ENCODE peak calls at places on chromosome 7, in five cellular contexts. One of them, this sample, is unnamed. For H3K9me3, the result is how much of the 10 kb centered on the place peaks cover.

GRCh38 chr7:142104550-142105527 is 6.7 kb upstream of the MGAM2 start:
- DNase-seq in hepatocyte: peak
- DNase-seq in H9: no peak
- DNase-seq in effector memory CD4-positive, alpha-beta T cell: no peak
- DNase-seq in heart right ventricle: no peak
- DNase-seq in this sample: no peak

GRCh38 chr7:13742126-13742525 is 247.3 kb downstream of the ETV1 start:
- DNase-seq in H9: no peak
- DNase-seq in effector memory CD4-positive, alpha-beta T cell: no peak
- DNase-seq in hepatocyte: peak
- DNase-seq in heart right ventricle: no peak
- DNase-seq in this sample: no peak

GRCh38 chr7:44618754-44619153 is 12.3 kb downstream of the OGDH start:
- DNase-seq in heart right ventricle: no peak
- DNase-seq in effector memory CD4-positive, alpha-beta T cell: peak
- DNase-seq in hepatocyte: peak
- DNase-seq in H9: no peak
- DNase-seq in this sample: no peak

GRCh38 chr7:81725003-81725402 is 44.8 kb downstream of the HGF start:
- DNase-seq in heart right ventricle: no peak
- DNase-seq in effector memory CD4-positive, alpha-beta T cell: no peak
- DNase-seq in hepatocyte: no peak
- DNase-seq in H9: no peak
- DNase-seq in this sample: no peak

GRCh38 chr7:8638076-8638475 is 204.7 kb downstream of the NXPH1 start:
- DNase-seq in effector memory CD4-positive, alpha-beta T cell: no peak
- DNase-seq in H9: no peak
- DNase-seq in heart right ventricle: peak
- DNase-seq in hepatocyte: no peak
- DNase-seq in this sample: no peak

GRCh38 chr7:18499407-18500197 is 4.1 kb downstream of the HDAC9 start:
- DNase-seq in effector memory CD4-positive, alpha-beta T cell: no peak
- DNase-seq in H9: no peak
- DNase-seq in heart right ventricle: peak
- DNase-seq in hepatocyte: peak
- DNase-seq in this sample: no peak

GRCh38 chr7:151013728-151014497 is 10.4 kb downstream of the ATG9B start:
- DNase-seq in effector memory CD4-positive, alpha-beta T cell: peak
- DNase-seq in H9: peak
- DNase-seq in heart right ventricle: peak
- DNase-seq in hepatocyte: peak
- DNase-seq in this sample: peak

GRCh38 chr7:140638311-140638791 is 2.3 kb downstream of the DENND2A start:
- DNase-seq in H9: peak
- DNase-seq in heart right ventricle: no peak
- DNase-seq in effector memory CD4-positive, alpha-beta T cell: no peak
- DNase-seq in hepatocyte: peak
- DNase-seq in this sample: no peak

GRCh38 chr7:21104124-21104500 is 317.4 kb upstream of the SP8 start:
- DNase-seq in heart right ventricle: no peak
- DNase-seq in effector memory CD4-positive, alpha-beta T cell: no peak
- DNase-seq in hepatocyte: no peak
- DNase-seq in H9: no peak
- DNase-seq in this sample: no peak

GRCh38 chr7:100835903-100836811 is 8.8 kb upstream of the EPHB4 start:
- DNase-seq in effector memory CD4-positive, alpha-beta T cell: no peak
- DNase-seq in heart right ventricle: peak
- DNase-seq in H9: peak
- DNase-seq in hepatocyte: peak
- DNase-seq in this sample: no peak

GRCh38 chr7:46461334-46461777 is 540.3 kb upstream of the IGFBP3 start:
- DNase-seq in H9: no peak
- DNase-seq in effector memory CD4-positive, alpha-beta T cell: no peak
- DNase-seq in hepatocyte: peak
- DNase-seq in heart right ventricle: no peak
- DNase-seq in this sample: no peak

GRCh38 chr7:34830390-34830789 is 172.4 kb downstream of the NPSR1 start:
- DNase-seq in effector memory CD4-positive, alpha-beta T cell: no peak
- DNase-seq in heart right ventricle: no peak
- DNase-seq in H9: no peak
- DNase-seq in hepatocyte: no peak
- DNase-seq in this sample: no peak

GRCh38 chr7:74097937-74098614 is 14.5 kb downstream of the LIMK1 start:
- DNase-seq in hepatocyte: peak
- DNase-seq in heart right ventricle: no peak
- DNase-seq in effector memory CD4-positive, alpha-beta T cell: no peak
- DNase-seq in H9: no peak
- DNase-seq in this sample: no peak

GRCh38 chr7:50863053-50863452 is 80.4 kb upstream of the GRB10 start:
- DNase-seq in heart right ventricle: no peak
- DNase-seq in hepatocyte: no peak
- DNase-seq in effector memory CD4-positive, alpha-beta T cell: no peak
- DNase-seq in H9: no peak
- DNase-seq in this sample: no peak

GRCh38 chr7:113100091-113100723 is 13.6 kb upstream of the GPR85 start:
- DNase-seq in hepatocyte: peak
- DNase-seq in effector memory CD4-positive, alpha-beta T cell: no peak
- DNase-seq in heart right ventricle: peak
- DNase-seq in H9: no peak
- DNase-seq in this sample: no peak

GRCh38 chr7:99876491-99876890 is 342 bp downstream of the OR2AE1 start:
- DNase-seq in H9: no peak
- DNase-seq in heart right ventricle: no peak
- DNase-seq in hepatocyte: no peak
- DNase-seq in effector memory CD4-positive, alpha-beta T cell: no peak
- DNase-seq in this sample: no peak

GRCh38 chr7:32846630-32847225 is 44.8 kb downstream of the KBTBD2 start:
- DNase-seq in H9: peak
- DNase-seq in effector memory CD4-positive, alpha-beta T cell: peak
- DNase-seq in heart right ventricle: peak
- DNase-seq in hepatocyte: peak
- DNase-seq in this sample: peak

GRCh38 chr7:20895563-20895962 is 108.9 kb upstream of the SP8 start:
- DNase-seq in hepatocyte: no peak
- DNase-seq in H9: no peak
- DNase-seq in effector memory CD4-positive, alpha-beta T cell: no peak
- DNase-seq in heart right ventricle: no peak
- DNase-seq in this sample: no peak

GRCh38 chr7:10724449-10724848 is 249.2 kb upstream of the PHF14 start:
- DNase-seq in H9: no peak
- DNase-seq in effector memory CD4-positive, alpha-beta T cell: no peak
- DNase-seq in hepatocyte: no peak
- DNase-seq in heart right ventricle: no peak
- DNase-seq in this sample: no peak

GRCh38 chr7:130930260-130930659 is 196.3 kb upstream of the KLF14 start:
- DNase-seq in effector memory CD4-positive, alpha-beta T cell: peak
- DNase-seq in heart right ventricle: no peak
- DNase-seq in hepatocyte: no peak
- DNase-seq in H9: no peak
- DNase-seq in this sample: no peak

GRCh38 chr7:98872328-98872924 is 2.6 kb upstream of the TMEM130 start:
- DNase-seq in effector memory CD4-positive, alpha-beta T cell: no peak
- DNase-seq in H9: no peak
- DNase-seq in heart right ventricle: no peak
- DNase-seq in hepatocyte: no peak
- DNase-seq in this sample: no peak

GRCh38 chr7:131753620-131754222 is 197.3 kb upstream of the PODXL start:
- DNase-seq in H9: peak
- DNase-seq in heart right ventricle: no peak
- DNase-seq in effector memory CD4-positive, alpha-beta T cell: no peak
- DNase-seq in hepatocyte: peak
- DNase-seq in this sample: no peak

GRCh38 chr7:45151967-45152366 is 5.6 kb upstream of the RAMP3 start:
- DNase-seq in effector memory CD4-positive, alpha-beta T cell: no peak
- DNase-seq in hepatocyte: no peak
- DNase-seq in H9: peak
- DNase-seq in heart right ventricle: no peak
- DNase-seq in this sample: no peak

GRCh38 chr7:96418600-96418999 is 96.7 kb upstream of the SLC25A13 start:
- DNase-seq in heart right ventricle: no peak
- DNase-seq in effector memory CD4-positive, alpha-beta T cell: no peak
- DNase-seq in hepatocyte: no peak
- DNase-seq in H9: no peak
- DNase-seq in this sample: no peak

GRCh38 chr7:5693529-5693928 is 87.9 kb downstream of the RNF216 start:
- DNase-seq in heart right ventricle: peak
- DNase-seq in effector memory CD4-positive, alpha-beta T cell: no peak
- DNase-seq in H9: no peak
- DNase-seq in hepatocyte: no peak
- DNase-seq in this sample: no peak

GRCh38 chr7:82364671-82365070 is 78.9 kb downstream of the CACNA2D1 start:
- DNase-seq in heart right ventricle: no peak
- DNase-seq in hepatocyte: no peak
- DNase-seq in H9: no peak
- DNase-seq in effector memory CD4-positive, alpha-beta T cell: no peak
- DNase-seq in this sample: no peak

GRCh38 chr7:128425851-128426250 is 16.1 kb upstream of the IMPDH1 start:
- DNase-seq in H9: peak
- DNase-seq in effector memory CD4-positive, alpha-beta T cell: peak
- DNase-seq in hepatocyte: peak
- DNase-seq in heart right ventricle: peak
- DNase-seq in this sample: peak

GRCh38 chr7:118946283-118946682 is 721.8 kb downstream of the ANKRD7 start:
- DNase-seq in hepatocyte: no peak
- DNase-seq in heart right ventricle: no peak
- DNase-seq in effector memory CD4-positive, alpha-beta T cell: no peak
- DNase-seq in H9: no peak
- DNase-seq in this sample: no peak

GRCh38 chr7:75888464-75889222 is 9.8 kb downstream of the RHBDD2 start:
- DNase-seq in hepatocyte: no peak
- DNase-seq in H9: no peak
- DNase-seq in heart right ventricle: peak
- DNase-seq in effector memory CD4-positive, alpha-beta T cell: no peak
- DNase-seq in this sample: no peak

GRCh38 chr7:70585071-70585470 is 546.9 kb upstream of the GALNT17 start:
- DNase-seq in heart right ventricle: no peak
- DNase-seq in H9: peak
- DNase-seq in hepatocyte: no peak
- DNase-seq in effector memory CD4-positive, alpha-beta T cell: no peak
- DNase-seq in this sample: peak

GRCh38 chr7:102297487-102298218 is 11.0 kb downstream of the SH2B2 start:
- DNase-seq in heart right ventricle: no peak
- DNase-seq in hepatocyte: no peak
- DNase-seq in H9: no peak
- DNase-seq in effector memory CD4-positive, alpha-beta T cell: no peak
- DNase-seq in this sample: no peak

DNA sequence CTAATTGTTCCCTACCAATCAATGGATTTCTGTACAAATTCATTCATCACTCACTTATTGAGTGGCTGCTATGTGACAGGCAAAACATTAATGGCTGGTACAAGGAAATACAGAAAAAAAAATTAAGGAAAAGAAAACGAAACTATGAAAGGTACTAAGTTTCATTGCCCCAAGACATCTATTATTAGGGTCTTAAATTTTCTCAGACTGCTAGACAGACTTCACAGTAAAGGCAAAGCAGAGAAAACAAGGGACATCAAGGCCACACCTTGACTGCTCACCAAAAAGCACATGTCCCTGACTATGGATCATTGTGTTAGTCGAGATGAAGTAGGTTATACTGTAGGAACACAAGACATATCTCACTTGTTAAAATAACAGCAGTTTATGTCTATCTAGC is 36.5 kb downstream of the DGKI start:
- DNase-seq in heart right ventricle: no peak
- DNase-seq in effector memory CD4-positive, alpha-beta T cell: no peak
- DNase-seq in H9: no peak
- DNase-seq in hepatocyte: no peak
- DNase-seq in this sample: no peak
- H3K9me3 ChIP-seq in heart right ventricle: under half
- H3K9me3 ChIP-seq in effector memory CD4-positive, alpha-beta T cell: under half
- H3K9me3 ChIP-seq in H9: under half
- H3K9me3 ChIP-seq in hepatocyte: under half
- H3K9me3 ChIP-seq in this sample: under half

DNA sequence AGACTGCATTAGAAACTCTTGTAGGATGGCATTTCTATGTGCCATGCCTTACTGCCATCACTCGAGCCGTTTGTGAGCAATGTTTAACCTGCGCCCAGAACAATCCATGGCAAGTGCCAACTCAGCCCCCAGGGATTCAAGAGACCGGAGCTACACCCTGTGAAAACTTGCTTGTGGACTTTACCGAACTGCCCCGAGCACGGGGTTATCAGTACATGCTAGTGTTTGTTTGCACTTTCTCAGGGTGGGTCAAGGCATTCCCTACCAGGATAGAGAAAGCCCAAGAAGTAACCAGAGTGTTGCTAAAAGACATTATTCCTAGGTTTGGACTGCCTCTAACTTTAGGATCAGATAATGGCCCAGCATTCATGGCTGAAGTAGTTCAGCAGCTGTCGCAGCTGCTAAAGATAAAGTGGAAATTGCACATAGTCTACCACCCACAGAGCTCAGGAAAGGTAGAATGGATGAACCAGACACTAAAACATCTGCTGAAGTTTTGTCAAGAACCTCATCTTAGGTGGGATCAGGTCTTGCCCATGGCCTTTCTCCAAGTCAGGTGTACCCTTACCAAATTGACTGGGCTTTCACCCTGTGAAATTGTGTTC is 8.9 kb upstream of the CYREN start:
- DNase-seq in effector memory CD4-positive, alpha-beta T cell: no peak
- DNase-seq in hepatocyte: no peak
- DNase-seq in H9: no peak
- DNase-seq in heart right ventricle: no peak
- DNase-seq in this sample: no peak
- H3K9me3 ChIP-seq in effector memory CD4-positive, alpha-beta T cell: under half
- H3K9me3 ChIP-seq in hepatocyte: under half
- H3K9me3 ChIP-seq in H9: under half
- H3K9me3 ChIP-seq in heart right ventricle: under half
- H3K9me3 ChIP-seq in this sample: under half

GRCh38 chr7:157816086-157816485 is 479.3 kb downstream of the DNAJB6 start:
- DNase-seq in effector memory CD4-positive, alpha-beta T cell: no peak
- DNase-seq in hepatocyte: no peak
- DNase-seq in H9: no peak
- DNase-seq in heart right ventricle: no peak
- DNase-seq in this sample: no peak
- H3K9me3 ChIP-seq in effector memory CD4-positive, alpha-beta T cell: under half
- H3K9me3 ChIP-seq in hepatocyte: under half
- H3K9me3 ChIP-seq in H9: under half
- H3K9me3 ChIP-seq in heart right ventricle: under half
- H3K9me3 ChIP-seq in this sample: under half

GRCh38 chr7:23833405-23833804 is 123.4 kb downstream of the STK31 start:
- DNase-seq in H9: no peak
- DNase-seq in heart right ventricle: no peak
- DNase-seq in effector memory CD4-positive, alpha-beta T cell: no peak
- DNase-seq in hepatocyte: no peak
- DNase-seq in this sample: no peak
- H3K9me3 ChIP-seq in H9: under half
- H3K9me3 ChIP-seq in heart right ventricle: under half
- H3K9me3 ChIP-seq in effector memory CD4-positive, alpha-beta T cell: under half
- H3K9me3 ChIP-seq in hepatocyte: under half
- H3K9me3 ChIP-seq in this sample: under half

This sample was measured in CD8-positive, alpha-beta T cell.